ENCODE peak calls at places on chromosomes 4 and X, in five cellular contexts. One of them, this sample, is unnamed.

GRCh38 chr4:25925486-25926201 is 11.6 kb downstream of the SMIM20 start:
- DNase-seq in stimulated activated CD8-positive, alpha-beta memory T cell treated with anti-CD3 and anti-CD28 coated beads, Interleukin-15, amount 100 ng/mL, for 24 hours: no peak
- DNase-seq in activated CD4-positive, alpha-beta T cell treated with anti-CD3 and anti-CD28 coated beads, Interleukin-2, amount 50 U/mL, for 24 hours: no peak
- DNase-seq in CD8-positive, alpha-beta T cell: no peak
- DNase-seq in SW 1271: no peak
- DNase-seq in this sample: peak; percentile 35

GRCh38 chr4:137703225-137703624 is 170.9 kb upstream of the PCDH18 start:
- DNase-seq in stimulated activated CD8-positive, alpha-beta memory T cell treated with anti-CD3 and anti-CD28 coated beads, Interleukin-15, amount 100 ng/mL, for 24 hours: no peak
- DNase-seq in activated CD4-positive, alpha-beta T cell treated with anti-CD3 and anti-CD28 coated beads, Interleukin-2, amount 50 U/mL, for 24 hours: no peak
- DNase-seq in CD8-positive, alpha-beta T cell: no peak
- DNase-seq in SW 1271: no peak
- DNase-seq in this sample: no peak

GRCh38 chr4:47675810-47676209 is 162.1 kb downstream of the CORIN start:
- DNase-seq in stimulated activated CD8-positive, alpha-beta memory T cell treated with anti-CD3 and anti-CD28 coated beads, Interleukin-15, amount 100 ng/mL, for 24 hours: no peak
- DNase-seq in activated CD4-positive, alpha-beta T cell treated with anti-CD3 and anti-CD28 coated beads, Interleukin-2, amount 50 U/mL, for 24 hours: no peak
- DNase-seq in CD8-positive, alpha-beta T cell: no peak
- DNase-seq in SW 1271: no peak
- DNase-seq in this sample: no peak

GRCh38 chr4:140635606-140636005 is 66.8 kb upstream of the UCP1 start:
- DNase-seq in stimulated activated CD8-positive, alpha-beta memory T cell treated with anti-CD3 and anti-CD28 coated beads, Interleukin-15, amount 100 ng/mL, for 24 hours: no peak
- DNase-seq in activated CD4-positive, alpha-beta T cell treated with anti-CD3 and anti-CD28 coated beads, Interleukin-2, amount 50 U/mL, for 24 hours: no peak
- DNase-seq in CD8-positive, alpha-beta T cell: no peak
- DNase-seq in SW 1271: no peak
- DNase-seq in this sample: peak; percentile 72

GRCh38 chr4:110049951-110050925 is 137.6 kb downstream of the EGF start:
- DNase-seq in stimulated activated CD8-positive, alpha-beta memory T cell treated with anti-CD3 and anti-CD28 coated beads, Interleukin-15, amount 100 ng/mL, for 24 hours: no peak
- DNase-seq in activated CD4-positive, alpha-beta T cell treated with anti-CD3 and anti-CD28 coated beads, Interleukin-2, amount 50 U/mL, for 24 hours: no peak
- DNase-seq in CD8-positive, alpha-beta T cell: peak; percentile 35
- DNase-seq in SW 1271: no peak
- DNase-seq in this sample: no peak

GRCh38 chr4:153541426-153542096 is 75.4 kb downstream of the TMEM131L start:
- DNase-seq in stimulated activated CD8-positive, alpha-beta memory T cell treated with anti-CD3 and anti-CD28 coated beads, Interleukin-15, amount 100 ng/mL, for 24 hours: no peak
- DNase-seq in activated CD4-positive, alpha-beta T cell treated with anti-CD3 and anti-CD28 coated beads, Interleukin-2, amount 50 U/mL, for 24 hours: no peak
- DNase-seq in CD8-positive, alpha-beta T cell: no peak
- DNase-seq in SW 1271: no peak
- DNase-seq in this sample: no peak

GRCh38 chr4:123806057-123806456 is 409.5 kb downstream of the SPRY1 start:
- DNase-seq in stimulated activated CD8-positive, alpha-beta memory T cell treated with anti-CD3 and anti-CD28 coated beads, Interleukin-15, amount 100 ng/mL, for 24 hours: no peak
- DNase-seq in activated CD4-positive, alpha-beta T cell treated with anti-CD3 and anti-CD28 coated beads, Interleukin-2, amount 50 U/mL, for 24 hours: no peak
- DNase-seq in CD8-positive, alpha-beta T cell: no peak
- DNase-seq in SW 1271: no peak
- DNase-seq in this sample: no peak

GRCh38 chr4:137312257-137312656 is 220.0 kb downstream of the PCDH18 start:
- DNase-seq in stimulated activated CD8-positive, alpha-beta memory T cell treated with anti-CD3 and anti-CD28 coated beads, Interleukin-15, amount 100 ng/mL, for 24 hours: no peak
- DNase-seq in activated CD4-positive, alpha-beta T cell treated with anti-CD3 and anti-CD28 coated beads, Interleukin-2, amount 50 U/mL, for 24 hours: no peak
- DNase-seq in CD8-positive, alpha-beta T cell: no peak
- DNase-seq in SW 1271: no peak
- DNase-seq in this sample: no peak

GRCh38 chr4:114178392-114178791 is 198.9 kb upstream of the ARSJ start:
- DNase-seq in stimulated activated CD8-positive, alpha-beta memory T cell treated with anti-CD3 and anti-CD28 coated beads, Interleukin-15, amount 100 ng/mL, for 24 hours: no peak
- DNase-seq in activated CD4-positive, alpha-beta T cell treated with anti-CD3 and anti-CD28 coated beads, Interleukin-2, amount 50 U/mL, for 24 hours: no peak
- DNase-seq in CD8-positive, alpha-beta T cell: no peak
- DNase-seq in SW 1271: no peak
- DNase-seq in this sample: no peak

GRCh38 chr4:101471201-101471600 is 123.9 kb upstream of the PPP3CA start:
- DNase-seq in stimulated activated CD8-positive, alpha-beta memory T cell treated with anti-CD3 and anti-CD28 coated beads, Interleukin-15, amount 100 ng/mL, for 24 hours: no peak
- DNase-seq in activated CD4-positive, alpha-beta T cell treated with anti-CD3 and anti-CD28 coated beads, Interleukin-2, amount 50 U/mL, for 24 hours: no peak
- DNase-seq in CD8-positive, alpha-beta T cell: no peak
- DNase-seq in SW 1271: no peak
- DNase-seq in this sample: no peak

GRCh38 chr4:3717241-3717640 is 48.9 kb upstream of the ADRA2C start:
- DNase-seq in stimulated activated CD8-positive, alpha-beta memory T cell treated with anti-CD3 and anti-CD28 coated beads, Interleukin-15, amount 100 ng/mL, for 24 hours: no peak
- DNase-seq in activated CD4-positive, alpha-beta T cell treated with anti-CD3 and anti-CD28 coated beads, Interleukin-2, amount 50 U/mL, for 24 hours: no peak
- DNase-seq in CD8-positive, alpha-beta T cell: no peak
- DNase-seq in SW 1271: no peak
- DNase-seq in this sample: peak; percentile 2

GRCh38 chr4:167129146-167129545 is 105.1 kb downstream of the SPOCK3 start:
- DNase-seq in stimulated activated CD8-positive, alpha-beta memory T cell treated with anti-CD3 and anti-CD28 coated beads, Interleukin-15, amount 100 ng/mL, for 24 hours: no peak
- DNase-seq in activated CD4-positive, alpha-beta T cell treated with anti-CD3 and anti-CD28 coated beads, Interleukin-2, amount 50 U/mL, for 24 hours: no peak
- DNase-seq in CD8-positive, alpha-beta T cell: no peak
- DNase-seq in SW 1271: no peak
- DNase-seq in this sample: no peak

GRCh38 chr4:159410076-159410777 is 307.3 kb downstream of the RAPGEF2 start:
- DNase-seq in stimulated activated CD8-positive, alpha-beta memory T cell treated with anti-CD3 and anti-CD28 coated beads, Interleukin-15, amount 100 ng/mL, for 24 hours: no peak
- DNase-seq in activated CD4-positive, alpha-beta T cell treated with anti-CD3 and anti-CD28 coated beads, Interleukin-2, amount 50 U/mL, for 24 hours: no peak
- DNase-seq in CD8-positive, alpha-beta T cell: no peak
- DNase-seq in SW 1271: no peak
- DNase-seq in this sample: no peak

GRCh38 chr4:48779095-48779997 is 733 bp downstream of the FRYL start:
- DNase-seq in stimulated activated CD8-positive, alpha-beta memory T cell treated with anti-CD3 and anti-CD28 coated beads, Interleukin-15, amount 100 ng/mL, for 24 hours: peak; percentile 30
- DNase-seq in activated CD4-positive, alpha-beta T cell treated with anti-CD3 and anti-CD28 coated beads, Interleukin-2, amount 50 U/mL, for 24 hours: peak; percentile 25
- DNase-seq in CD8-positive, alpha-beta T cell: peak; percentile 58
- DNase-seq in SW 1271: peak; percentile 27
- DNase-seq in this sample: peak; percentile 74

GRCh38 chrX:140971385-140971784 is 31.0 kb upstream of the SPANXB1 start:
- DNase-seq in stimulated activated CD8-positive, alpha-beta memory T cell treated with anti-CD3 and anti-CD28 coated beads, Interleukin-15, amount 100 ng/mL, for 24 hours: no peak
- DNase-seq in activated CD4-positive, alpha-beta T cell treated with anti-CD3 and anti-CD28 coated beads, Interleukin-2, amount 50 U/mL, for 24 hours: no peak
- DNase-seq in CD8-positive, alpha-beta T cell: no peak
- DNase-seq in SW 1271: no peak
- DNase-seq in this sample: no peak

GRCh38 chr4:104394409-104394813 is 100.3 kb downstream of the CXXC4 start:
- DNase-seq in stimulated activated CD8-positive, alpha-beta memory T cell treated with anti-CD3 and anti-CD28 coated beads, Interleukin-15, amount 100 ng/mL, for 24 hours: no peak
- DNase-seq in activated CD4-positive, alpha-beta T cell treated with anti-CD3 and anti-CD28 coated beads, Interleukin-2, amount 50 U/mL, for 24 hours: no peak
- DNase-seq in CD8-positive, alpha-beta T cell: no peak
- DNase-seq in SW 1271: no peak
- DNase-seq in this sample: peak; percentile 35

GRCh38 chr4:31295081-31295480 is 574.9 kb downstream of the PCDH7 start:
- DNase-seq in stimulated activated CD8-positive, alpha-beta memory T cell treated with anti-CD3 and anti-CD28 coated beads, Interleukin-15, amount 100 ng/mL, for 24 hours: no peak
- DNase-seq in activated CD4-positive, alpha-beta T cell treated with anti-CD3 and anti-CD28 coated beads, Interleukin-2, amount 50 U/mL, for 24 hours: no peak
- DNase-seq in CD8-positive, alpha-beta T cell: no peak
- DNase-seq in SW 1271: no peak
- DNase-seq in this sample: no peak

GRCh38 chr4:176875441-176875930 is 82.8 kb upstream of the VEGFC start:
- DNase-seq in stimulated activated CD8-positive, alpha-beta memory T cell treated with anti-CD3 and anti-CD28 coated beads, Interleukin-15, amount 100 ng/mL, for 24 hours: no peak
- DNase-seq in activated CD4-positive, alpha-beta T cell treated with anti-CD3 and anti-CD28 coated beads, Interleukin-2, amount 50 U/mL, for 24 hours: no peak
- DNase-seq in CD8-positive, alpha-beta T cell: no peak
- DNase-seq in SW 1271: no peak
- DNase-seq in this sample: no peak

GRCh38 chr4:169437299-169438047 is 166.7 kb upstream of the SH3RF1 start:
- DNase-seq in stimulated activated CD8-positive, alpha-beta memory T cell treated with anti-CD3 and anti-CD28 coated beads, Interleukin-15, amount 100 ng/mL, for 24 hours: no peak
- DNase-seq in activated CD4-positive, alpha-beta T cell treated with anti-CD3 and anti-CD28 coated beads, Interleukin-2, amount 50 U/mL, for 24 hours: no peak
- DNase-seq in CD8-positive, alpha-beta T cell: no peak
- DNase-seq in SW 1271: no peak
- DNase-seq in this sample: no peak

GRCh38 chr4:152697284-152698011 is 17.7 kb upstream of the TMEM154 start:
- DNase-seq in stimulated activated CD8-positive, alpha-beta memory T cell treated with anti-CD3 and anti-CD28 coated beads, Interleukin-15, amount 100 ng/mL, for 24 hours: no peak
- DNase-seq in activated CD4-positive, alpha-beta T cell treated with anti-CD3 and anti-CD28 coated beads, Interleukin-2, amount 50 U/mL, for 24 hours: no peak
- DNase-seq in CD8-positive, alpha-beta T cell: no peak
- DNase-seq in SW 1271: no peak
- DNase-seq in this sample: no peak

GRCh38 chrX:97898798-97899197 is 1015.1 kb downstream of the RPA4 start:
- DNase-seq in stimulated activated CD8-positive, alpha-beta memory T cell treated with anti-CD3 and anti-CD28 coated beads, Interleukin-15, amount 100 ng/mL, for 24 hours: no peak
- DNase-seq in activated CD4-positive, alpha-beta T cell treated with anti-CD3 and anti-CD28 coated beads, Interleukin-2, amount 50 U/mL, for 24 hours: no peak
- DNase-seq in CD8-positive, alpha-beta T cell: no peak
- DNase-seq in SW 1271: no peak
- DNase-seq in this sample: no peak

GRCh38 chr4:109012286-109012880 is 249.5 kb upstream of the ETNPPL start:
- DNase-seq in stimulated activated CD8-positive, alpha-beta memory T cell treated with anti-CD3 and anti-CD28 coated beads, Interleukin-15, amount 100 ng/mL, for 24 hours: no peak
- DNase-seq in activated CD4-positive, alpha-beta T cell treated with anti-CD3 and anti-CD28 coated beads, Interleukin-2, amount 50 U/mL, for 24 hours: no peak
- DNase-seq in CD8-positive, alpha-beta T cell: no peak
- DNase-seq in SW 1271: no peak
- DNase-seq in this sample: no peak

GRCh38 chr4:54539500-54540029 is 118.2 kb upstream of the KIT start:
- DNase-seq in stimulated activated CD8-positive, alpha-beta memory T cell treated with anti-CD3 and anti-CD28 coated beads, Interleukin-15, amount 100 ng/mL, for 24 hours: no peak
- DNase-seq in activated CD4-positive, alpha-beta T cell treated with anti-CD3 and anti-CD28 coated beads, Interleukin-2, amount 50 U/mL, for 24 hours: no peak
- DNase-seq in CD8-positive, alpha-beta T cell: no peak
- DNase-seq in SW 1271: no peak
- DNase-seq in this sample: peak; percentile 88

GRCh38 chrX:106912864-106913263 is 7.3 kb upstream of the CLDN2 start:
- DNase-seq in stimulated activated CD8-positive, alpha-beta memory T cell treated with anti-CD3 and anti-CD28 coated beads, Interleukin-15, amount 100 ng/mL, for 24 hours: no peak
- DNase-seq in activated CD4-positive, alpha-beta T cell treated with anti-CD3 and anti-CD28 coated beads, Interleukin-2, amount 50 U/mL, for 24 hours: no peak
- DNase-seq in CD8-positive, alpha-beta T cell: no peak
- DNase-seq in SW 1271: no peak
- DNase-seq in this sample: no peak

GRCh38 chr4:150082241-150082640 is 4.0 kb downstream of the DCLK2 start:
- DNase-seq in stimulated activated CD8-positive, alpha-beta memory T cell treated with anti-CD3 and anti-CD28 coated beads, Interleukin-15, amount 100 ng/mL, for 24 hours: no peak
- DNase-seq in activated CD4-positive, alpha-beta T cell treated with anti-CD3 and anti-CD28 coated beads, Interleukin-2, amount 50 U/mL, for 24 hours: no peak
- DNase-seq in CD8-positive, alpha-beta T cell: no peak
- DNase-seq in SW 1271: no peak
- DNase-seq in this sample: no peak

GRCh38 chr4:16238304-16238703 is 12.0 kb upstream of the TAPT1 start:
- DNase-seq in stimulated activated CD8-positive, alpha-beta memory T cell treated with anti-CD3 and anti-CD28 coated beads, Interleukin-15, amount 100 ng/mL, for 24 hours: no peak
- DNase-seq in activated CD4-positive, alpha-beta T cell treated with anti-CD3 and anti-CD28 coated beads, Interleukin-2, amount 50 U/mL, for 24 hours: no peak
- DNase-seq in CD8-positive, alpha-beta T cell: no peak
- DNase-seq in SW 1271: no peak
- DNase-seq in this sample: no peak

GRCh38 chr4:136369073-136369472 is 1163.2 kb downstream of the PCDH18 start:
- DNase-seq in stimulated activated CD8-positive, alpha-beta memory T cell treated with anti-CD3 and anti-CD28 coated beads, Interleukin-15, amount 100 ng/mL, for 24 hours: no peak
- DNase-seq in activated CD4-positive, alpha-beta T cell treated with anti-CD3 and anti-CD28 coated beads, Interleukin-2, amount 50 U/mL, for 24 hours: no peak
- DNase-seq in CD8-positive, alpha-beta T cell: no peak
- DNase-seq in SW 1271: no peak
- DNase-seq in this sample: no peak

GRCh38 chrX:107856289-107856688 is 30.6 kb downstream of the MID2 start:
- DNase-seq in stimulated activated CD8-positive, alpha-beta memory T cell treated with anti-CD3 and anti-CD28 coated beads, Interleukin-15, amount 100 ng/mL, for 24 hours: no peak
- DNase-seq in activated CD4-positive, alpha-beta T cell treated with anti-CD3 and anti-CD28 coated beads, Interleukin-2, amount 50 U/mL, for 24 hours: no peak
- DNase-seq in CD8-positive, alpha-beta T cell: no peak
- DNase-seq in SW 1271: no peak
- DNase-seq in this sample: no peak

GRCh38 chr4:76980280-76980679 is 30.7 kb downstream of the SEPTIN11 start:
- DNase-seq in stimulated activated CD8-positive, alpha-beta memory T cell treated with anti-CD3 and anti-CD28 coated beads, Interleukin-15, amount 100 ng/mL, for 24 hours: no peak
- DNase-seq in activated CD4-positive, alpha-beta T cell treated with anti-CD3 and anti-CD28 coated beads, Interleukin-2, amount 50 U/mL, for 24 hours: no peak
- DNase-seq in CD8-positive, alpha-beta T cell: no peak
- DNase-seq in SW 1271: no peak
- DNase-seq in this sample: no peak

This sample was measured in right cardiac atrium.